ENCODE peak calls at places on chromosome 18, in five cellular contexts. R, C, H, W and D are unnamed samples.

GRCh38 chr18:22191986-22192385 is 22.6 kb downstream of the GATA6 start:
- DNase-seq in R (no peak), C (no peak), H (no peak), W (no peak), D (no peak)

GRCh38 chr18:76581261-76581660 is 86.2 kb upstream of the ZNF516 start:
- DNase-seq in R (no peak), C (no peak), H (no peak), W (no peak), D (no peak)

GRCh38 chr18:21735452-21736015 is 5.1 kb upstream of the MIB1 start:
- DNase-seq in R (no peak), C (no peak), H (no peak), W (no peak), D (no peak)

GRCh38 chr18:51236225-51236624 is 38.7 kb upstream of the MEX3C start:
- DNase-seq in R (no peak), C (no peak), H (no peak), W (no peak), D (no peak)

GRCh38 chr18:44700652-44701051 is 20.0 kb downstream of the SETBP1 start:
- DNase-seq in R (no peak), C (peak), H (no peak), W (peak), D (no peak)

GRCh38 chr18:48441405-48441881 is 32.3 kb upstream of the ZBTB7C start:
- DNase-seq in R (peak), C (no peak), H (no peak), W (peak), D (no peak)

GRCh38 chr18:10299686-10300085 is 154.7 kb upstream of the APCDD1 start:
- DNase-seq in R (no peak), C (no peak), H (no peak), W (no peak), D (peak)

GRCh38 chr18:25630682-25631081 is 278.7 kb upstream of the ZNF521 start:
- DNase-seq in R (no peak), C (no peak), H (no peak), W (no peak), D (no peak)

GRCh38 chr18:67875936-67876335 is 359.4 kb upstream of the DSEL start:
- DNase-seq in R (no peak), C (no peak), H (no peak), W (no peak), D (no peak)

GRCh38 chr18:75341267-75341666 is 86.2 kb downstream of the SMIM21 start:
- DNase-seq in R (no peak), C (no peak), H (no peak), W (no peak), D (no peak)

GRCh38 chr18:77267957-77268356 is 18.3 kb downstream of the GALR1 start:
- DNase-seq in R (no peak), C (no peak), H (no peak), W (no peak), D (no peak)

GRCh38 chr18:22391571-22392359 is 25.9 kb downstream of the CTAGE1 start:
- DNase-seq in R (peak), C (no peak), H (peak), W (no peak), D (no peak)

GRCh38 chr18:9810994-9811393 is 74.8 kb upstream of the TXNDC2 start:
- DNase-seq in R (no peak), C (no peak), H (no peak), W (peak), D (no peak)

GRCh38 chr18:77622009-77622692 is 372.5 kb downstream of the GALR1 start:
- DNase-seq in R (no peak), C (no peak), H (no peak), W (no peak), D (no peak)

GRCh38 chr18:58894937-58895336 is 30.3 kb downstream of the ZNF532 start:
- DNase-seq in R (no peak), C (peak), H (no peak), W (peak), D (no peak)

DNA sequence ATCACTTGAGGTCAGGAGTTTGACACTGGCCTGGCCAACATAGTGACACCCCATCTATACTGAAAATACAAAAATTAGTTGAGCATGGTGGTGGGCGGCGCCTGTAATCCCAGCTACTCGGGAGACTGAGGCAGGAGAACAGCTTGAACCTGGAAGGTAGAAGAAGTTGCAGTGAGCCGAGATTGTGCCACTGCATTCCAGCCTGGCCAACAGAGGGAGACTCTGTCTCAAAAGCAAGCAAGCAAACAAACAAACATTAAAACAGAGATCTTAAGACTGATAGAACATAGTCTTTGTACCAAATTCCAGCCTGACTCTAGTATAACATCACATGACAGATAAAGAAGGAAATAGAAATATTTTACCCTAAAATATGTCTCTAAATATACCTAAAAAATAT is 168.1 kb downstream of the PTPRM start:
- DNase-seq in R (no peak), C (no peak), H (no peak), W (no peak), D (no peak)
- TF ChIP-seq CTCF in R (no peak), C (peak), H (peak), W (no peak), D (no peak)

DNA sequence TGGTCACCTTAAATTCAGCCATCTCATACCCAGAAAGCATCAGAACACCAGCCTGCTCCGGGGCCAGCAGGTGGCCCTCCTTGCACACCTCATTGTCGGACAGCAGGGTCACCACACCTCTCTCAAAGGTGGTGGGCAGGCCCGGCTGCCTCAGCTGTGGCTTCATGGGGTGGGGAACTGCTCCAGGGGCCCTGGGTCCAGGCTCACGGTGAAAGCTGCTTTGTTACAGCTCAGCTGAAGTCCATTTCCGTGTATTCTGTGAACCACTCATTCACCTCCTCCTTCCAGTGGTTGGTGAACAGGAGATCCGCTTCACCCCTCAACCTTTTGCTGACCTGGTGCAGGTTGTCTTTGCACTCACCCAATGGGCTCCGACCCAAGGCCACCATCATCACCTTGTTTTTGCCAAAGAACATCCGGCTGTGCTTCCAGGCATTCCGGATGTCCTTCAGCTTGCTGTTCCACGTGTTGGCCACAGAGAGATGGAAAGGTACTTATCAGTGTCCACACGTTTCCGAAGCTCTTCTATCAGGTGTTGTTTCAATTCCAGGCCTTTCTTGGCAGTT is 78.6 kb upstream of the LDLRAD4 start:
- DNase-seq in R (no peak), C (no peak), H (no peak), W (no peak), D (no peak)
- TF ChIP-seq CTCF in R (no peak), C (peak), H (no peak), W (no peak), D (peak)

GRCh38 chr18:45733535-45733934 is 9.6 kb downstream of the SLC14A1 start:
- DNase-seq in R (no peak), C (no peak), H (no peak), W (no peak), D (no peak)
- TF ChIP-seq CTCF in R (no peak), C (no peak), H (no peak), W (no peak), D (no peak)

GRCh38 chr18:34077599-34077998 is 147.1 kb downstream of the NOL4 start:
- DNase-seq in R (no peak), C (no peak), H (no peak), W (no peak), D (no peak)
- TF ChIP-seq CTCF in R (no peak), C (peak), H (no peak), W (no peak), D (no peak)